ENCODE peak calls at places on chromosomes 7 and 10, in seven cellular contexts. O, N, K, S, F, G and P are unnamed samples.
A peak's percentile ranks its signal among the peaks of the same experiment; 100 is the strongest.

GRCh38 chr10:70432101-70432500 is 9.4 kb downstream of the NODAL start:
- DNase-seq in S (peak; percentile 57), N (no peak), K (no peak), F (no peak), O (no peak), G (no peak), P (no peak)

GRCh38 chr10:79090134-79090803 is 21.5 kb downstream of the ZMIZ1 start:
- DNase-seq in K (no peak), O (no peak), S (no peak), F (no peak), N (peak; percentile 57), G (no peak), P (peak; percentile 62)

GRCh38 chr7:4707980-4708411 is 25.9 kb downstream of the FOXK1 start:
- DNase-seq in S (no peak), O (no peak), K (peak; percentile 75), G (no peak), F (no peak), N (no peak), P (peak; percentile 26)

GRCh38 chr10:49036638-49037037 is 78.7 kb downstream of the VSTM4 start:
- DNase-seq in G (no peak), K (no peak), F (no peak), S (no peak), N (no peak), O (no peak), P (no peak)

GRCh38 chr7:84042110-84042539 is 152.5 kb downstream of the SEMA3A start:
- DNase-seq in G (no peak), S (no peak), N (peak; percentile 84), F (no peak), K (no peak), O (peak; percentile 36), P (no peak)

GRCh38 chr7:110612680-110613079 is 478.2 kb upstream of the LRRN3 start:
- DNase-seq in K (no peak), G (no peak), F (no peak), O (no peak), S (no peak), N (no peak), P (no peak)

GRCh38 chr7:50146692-50147091 is 53.6 kb upstream of the ZPBP start:
- DNase-seq in S (no peak), G (no peak), O (no peak), K (no peak), F (no peak), N (no peak), P (no peak)

GRCh38 chr10:101778781-101779543 is 3.0 kb upstream of the FGF8 start:
- DNase-seq in K (no peak), O (no peak), F (no peak), S (no peak), G (peak; percentile 64), N (no peak), P (peak; percentile 34)

GRCh38 chr7:4734587-4735365 is 40.6 kb upstream of the AP5Z1 start:
- DNase-seq in O (no peak), N (no peak), S (no peak), G (no peak), F (no peak), K (no peak), P (no peak)

GRCh38 chr7:70492641-70493040 is 639.3 kb upstream of the GALNT17 start:
- DNase-seq in N (no peak), O (no peak), S (no peak), K (no peak), F (no peak), G (no peak), P (peak; percentile 53)

GRCh38 chr10:118911361-118911760 is 118.2 kb upstream of the NANOS1 start:
- DNase-seq in N (peak; percentile 28), G (no peak), S (peak; percentile 58), K (no peak), F (no peak), O (peak; percentile 37), P (no peak)
- TF ChIP-seq RAD21 in N (no peak), G (no peak), S (no peak), K (no peak), F (no peak), O (no peak), P (no peak)

GRCh38 chr10:121526040-121526790 is 72.0 kb downstream of the FGFR2 start:
- DNase-seq in F (no peak), N (no peak), K (no peak), S (no peak), G (no peak), O (no peak), P (no peak)
- H3K27me3 ChIP-seq in F (peaks cover 5% of the 10 kb centered on the region), N (no peaks in the 10 kb centered on the region), K (no peaks in the 10 kb centered on the region), S (no peaks in the 10 kb centered on the region), G (peaks cover 10% of the 10 kb centered on the region), O (no peaks in the 10 kb centered on the region), P (no peaks in the 10 kb centered on the region)

DNA sequence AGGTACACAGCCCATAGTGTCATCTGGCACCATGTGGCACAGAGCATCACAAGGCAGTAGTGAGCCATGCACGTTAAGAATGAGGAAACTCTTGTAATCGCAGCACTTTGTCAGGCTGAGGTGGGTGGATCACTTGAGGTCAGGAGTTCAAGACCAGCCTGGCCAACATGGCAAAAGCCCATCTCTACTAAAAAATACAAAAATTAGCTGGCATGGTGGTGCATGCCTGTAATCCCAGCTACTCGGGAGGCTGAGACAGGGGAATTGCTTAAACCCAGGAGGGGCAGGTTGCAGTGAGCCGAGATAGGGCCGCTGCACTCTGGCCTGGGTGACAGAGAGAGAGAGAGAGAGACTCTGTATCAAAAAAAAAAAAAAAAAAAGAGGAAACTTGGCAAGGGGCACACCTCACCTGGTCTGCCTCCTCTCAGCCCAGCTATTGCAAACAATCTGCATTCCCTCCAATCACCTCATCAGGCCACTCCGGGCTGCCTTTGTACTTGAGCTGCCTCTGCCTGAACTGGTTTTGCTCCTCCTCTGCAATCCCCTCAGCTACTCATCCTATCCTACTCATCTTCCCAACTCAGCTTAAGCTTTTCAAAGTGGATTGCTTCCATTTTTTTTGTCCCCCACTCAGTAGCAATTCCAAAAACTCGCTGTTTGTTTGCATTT is 46.0 kb upstream of the OPTN start:
- DNase-seq in F (no peak), K (no peak), N (no peak), S (no peak), O (no peak), G (no peak), P (no peak)
- TF ChIP-seq RAD21 in F (no peak), K (no peak), N (no peak), S (no peak), O (no peak), G (no peak), P (no peak)

GRCh38 chr10:103278424-103278823 is 1.5 kb downstream of the INA start:
- DNase-seq in S (no peak), G (no peak), F (no peak), N (no peak), O (no peak), K (no peak), P (no peak)
- H3K27me3 ChIP-seq in S (peaks cover 40% of the 10 kb centered on the region), G (peaks cover 14% of the 10 kb centered on the region), F (no peaks in the 10 kb centered on the region), N (peaks cover 24% of the 10 kb centered on the region), O (peaks cover 42% of the 10 kb centered on the region), K (peaks cover 38% of the 10 kb centered on the region), P (peaks cover 6% of the 10 kb centered on the region)

GRCh38 chr7:88095-88926 is 104.1 kb upstream of the FAM20C start:
- DNase-seq in K (no peak), G (peak; percentile 34), F (no peak), N (no peak), O (no peak), S (no peak), P (no peak)
- TF ChIP-seq RAD21 in K (peak; percentile 73), G (no peak), F (no peak), N (peak; percentile 16), O (peak; percentile 41), S (no peak), P (peak; percentile 22)

DNA sequence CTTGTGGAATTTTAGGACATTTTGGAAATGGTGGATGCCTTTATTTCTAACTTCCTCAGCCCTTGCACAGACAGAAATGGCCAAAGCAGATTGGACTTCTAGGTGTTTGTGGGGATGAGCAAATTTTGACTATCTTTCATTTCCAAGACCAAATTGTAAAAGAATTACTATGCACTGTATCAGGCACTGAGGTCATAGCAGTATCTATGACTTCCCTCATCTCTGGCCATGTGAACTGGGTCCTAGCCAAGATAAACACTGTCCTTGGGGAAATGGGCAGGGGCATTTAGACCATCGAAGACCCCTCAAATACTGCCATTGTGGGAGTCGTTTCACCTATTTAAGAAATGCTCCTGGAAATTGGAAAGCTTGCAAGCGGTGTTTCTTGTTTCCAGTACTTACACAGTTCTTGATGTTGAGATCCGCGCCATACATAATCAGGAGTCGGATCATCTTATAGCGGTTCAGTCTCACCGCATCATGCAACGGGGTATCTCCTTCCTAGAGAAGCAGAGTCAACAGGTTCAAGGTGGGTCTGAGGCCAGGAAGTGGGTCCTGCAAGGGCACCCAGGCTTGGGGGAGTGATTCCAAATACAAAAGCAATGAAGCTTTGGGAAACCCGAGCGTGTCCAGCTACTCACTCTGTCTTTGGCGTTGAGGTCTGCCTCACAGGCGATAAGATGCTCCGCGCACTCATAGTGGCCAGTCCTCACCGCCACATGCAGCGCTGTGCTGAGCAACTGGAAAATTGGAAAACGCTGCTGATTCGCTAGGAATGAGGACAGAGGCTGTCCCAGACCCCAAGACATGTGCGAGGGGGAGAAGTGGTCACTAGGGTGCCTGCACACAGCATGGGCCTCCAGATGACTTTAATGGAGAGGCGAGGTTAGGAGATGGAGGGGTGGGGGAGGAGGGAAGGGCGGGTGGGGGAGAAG is 5.5 kb downstream of the ANKRD1 start:
- DNase-seq in N (no peak), S (no peak), G (no peak), O (no peak), K (no peak), F (no peak), P (no peak)
- H3K27me3 ChIP-seq in N (no peaks in the 10 kb centered on the region), S (no peaks in the 10 kb centered on the region), G (peaks cover 5% of the 10 kb centered on the region), O (no peaks in the 10 kb centered on the region), K (peaks cover 77% of the 10 kb centered on the region), F (no peaks in the 10 kb centered on the region), P (no peaks in the 10 kb centered on the region)

GRCh38 chr10:7817576-7817975 is 729 bp upstream of the TAF3 start:
- DNase-seq in F (no peak), N (no peak), O (no peak), K (no peak), S (no peak), G (peak; percentile 22), P (no peak)

GRCh38 chr10:7824251-7824650 is 5.9 kb downstream of the TAF3 start:
- DNase-seq in N (no peak), F (no peak), K (no peak), O (no peak), G (no peak), S (no peak), P (no peak)

GRCh38 chr10:7817984-7818294 is 366 bp upstream of the TAF3 start:
- DNase-seq in K (no peak), N (no peak), F (peak; percentile 16), O (no peak), G (no peak), S (no peak), P (no peak)

GRCh38 chr10:7818295-7819125 is at the start of gene TAF3:
- DNase-seq in F (peak; percentile 55), G (peak; percentile 90), S (peak; percentile 81), N (peak; percentile 82), O (peak; percentile 72), K (peak; percentile 61), P (peak; percentile 95)

DNA sequence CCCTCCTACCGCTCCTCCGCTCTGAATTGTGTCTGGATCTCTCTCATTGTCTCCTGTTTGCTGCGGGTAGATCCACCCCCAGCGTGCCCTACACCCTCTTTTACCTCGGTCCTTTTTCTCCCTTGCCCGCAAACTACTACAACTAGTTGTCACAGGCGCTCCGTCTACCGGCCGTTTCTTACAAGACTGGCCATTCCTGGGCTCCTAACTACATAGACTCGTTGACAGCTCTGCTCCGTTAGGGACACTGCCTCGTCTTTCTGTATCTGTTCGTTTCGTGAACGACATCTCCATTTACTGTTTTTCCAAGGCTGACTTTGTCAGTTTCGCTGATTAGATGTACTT is 793 bp downstream of the TAF3 start:
- DNase-seq in K (no peak), G (peak; percentile 47), F (no peak), O (no peak), N (peak; percentile 45), S (peak; percentile 51), P (no peak)
- TF ChIP-seq RAD21 in K (no peak), G (no peak), F (no peak), O (peak; percentile 25), N (peak; percentile 25), S (no peak), P (peak; percentile 19)

GRCh38 chr7:98864726-98865420 is 4.9 kb downstream of the TMEM130 start:
- DNase-seq in G (no peak), O (no peak), S (no peak), F (no peak), K (no peak), N (no peak), P (no peak)
- H3K27me3 ChIP-seq in G (peaks cover 70% of the 10 kb centered on the region), O (no peaks in the 10 kb centered on the region), S (peaks cover 25% of the 10 kb centered on the region), F (peaks cover 8% of the 10 kb centered on the region), K (peaks cover 17% of the 10 kb centered on the region), N (peaks cover 10% of the 10 kb centered on the region), P (peaks cover 21% of the 10 kb centered on the region)